ENCODE peak calls at places on chromosomes 1 and 21, in six cellular contexts. One of them, this sample, is unnamed.

GRCh38 chr1:116463730-116464129 is 90.7 kb downstream of the ATP1A1 start:
- ATAC-seq in HepG2: no peak
- ATAC-seq in Panc1: no peak
- ATAC-seq in HCT116: no peak
- ATAC-seq in upper lobe of left lung: no peak
- ATAC-seq in K562: peak; percentile 77
- ATAC-seq in this sample: no peak

GRCh38 chr1:180096584-180097318 is 57.9 kb upstream of the QSOX1 start:
- ATAC-seq in HepG2: no peak
- ATAC-seq in Panc1: no peak
- ATAC-seq in HCT116: no peak
- ATAC-seq in upper lobe of left lung: no peak
- ATAC-seq in K562: no peak
- ATAC-seq in this sample: no peak

GRCh38 chr1:208158640-208159541 is 85.3 kb downstream of the PLXNA2 start:
- ATAC-seq in HepG2: peak; percentile 91
- ATAC-seq in Panc1: no peak
- ATAC-seq in HCT116: no peak
- ATAC-seq in upper lobe of left lung: no peak
- ATAC-seq in K562: no peak
- ATAC-seq in this sample: no peak

GRCh38 chr1:180544050-180544449 is 14.7 kb upstream of the OVAAL start:
- ATAC-seq in HepG2: no peak
- ATAC-seq in Panc1: no peak
- ATAC-seq in HCT116: no peak
- ATAC-seq in upper lobe of left lung: no peak
- ATAC-seq in K562: no peak
- ATAC-seq in this sample: no peak

GRCh38 chr1:84583648-84584047 is 9.4 kb upstream of the CTBS start:
- ATAC-seq in HepG2: peak; percentile 67
- ATAC-seq in Panc1: no peak
- ATAC-seq in HCT116: no peak
- ATAC-seq in upper lobe of left lung: no peak
- ATAC-seq in K562: peak; percentile 31
- ATAC-seq in this sample: no peak

GRCh38 chr1:115300087-115300856 is 37.8 kb downstream of the NGF start:
- ATAC-seq in HepG2: no peak
- ATAC-seq in Panc1: no peak
- ATAC-seq in HCT116: no peak
- ATAC-seq in upper lobe of left lung: no peak
- ATAC-seq in K562: no peak
- ATAC-seq in this sample: no peak

GRCh38 chr21:16308269-16308668 is 578.5 kb downstream of the USP25 start:
- ATAC-seq in HepG2: no peak
- ATAC-seq in Panc1: no peak
- ATAC-seq in HCT116: no peak
- ATAC-seq in upper lobe of left lung: no peak
- ATAC-seq in K562: no peak
- ATAC-seq in this sample: peak; percentile 48

GRCh38 chr1:246159290-246160227 is 347.5 kb downstream of the SMYD3 start:
- ATAC-seq in HepG2: peak; percentile 54
- ATAC-seq in Panc1: no peak
- ATAC-seq in HCT116: no peak
- ATAC-seq in upper lobe of left lung: no peak
- ATAC-seq in K562: peak; percentile 20
- ATAC-seq in this sample: no peak

GRCh38 chr1:58815680-58816071 is 31.8 kb upstream of the JUN start:
- ATAC-seq in HepG2: peak; percentile 76
- ATAC-seq in Panc1: peak; percentile 67
- ATAC-seq in HCT116: peak; percentile 51
- ATAC-seq in upper lobe of left lung: peak; percentile 41
- ATAC-seq in K562: peak; percentile 33
- ATAC-seq in this sample: peak; percentile 27

GRCh38 chr1:9369964-9370788 is 77.5 kb downstream of the SPSB1 start:
- ATAC-seq in HepG2: no peak
- ATAC-seq in Panc1: no peak
- ATAC-seq in HCT116: no peak
- ATAC-seq in upper lobe of left lung: no peak
- ATAC-seq in K562: no peak
- ATAC-seq in this sample: no peak

GRCh38 chr1:174923820-174924219 is 75.9 kb upstream of the CACYBP start:
- ATAC-seq in HepG2: no peak
- ATAC-seq in Panc1: no peak
- ATAC-seq in HCT116: no peak
- ATAC-seq in upper lobe of left lung: no peak
- ATAC-seq in K562: no peak
- ATAC-seq in this sample: no peak

GRCh38 chr1:230970432-230970831 is 8.2 kb downstream of the TTC13 start:
- ATAC-seq in HepG2: no peak
- ATAC-seq in Panc1: no peak
- ATAC-seq in HCT116: no peak
- ATAC-seq in upper lobe of left lung: no peak
- ATAC-seq in K562: no peak
- ATAC-seq in this sample: no peak

GRCh38 chr1:41768538-41768937 is 150.2 kb downstream of the HIVEP3 start:
- ATAC-seq in HepG2: no peak
- ATAC-seq in Panc1: no peak
- ATAC-seq in HCT116: no peak
- ATAC-seq in upper lobe of left lung: peak; percentile 55
- ATAC-seq in K562: no peak
- ATAC-seq in this sample: no peak

GRCh38 chr1:47687618-47687940 is 249.7 kb downstream of the FOXD2 start:
- ATAC-seq in HepG2: no peak
- ATAC-seq in Panc1: no peak
- ATAC-seq in HCT116: no peak
- ATAC-seq in upper lobe of left lung: no peak
- ATAC-seq in K562: no peak
- ATAC-seq in this sample: no peak

GRCh38 chr1:210558302-210558701 is 229.6 kb downstream of the HHAT start:
- ATAC-seq in HepG2: no peak
- ATAC-seq in Panc1: no peak
- ATAC-seq in HCT116: no peak
- ATAC-seq in upper lobe of left lung: no peak
- ATAC-seq in K562: peak; percentile 67
- ATAC-seq in this sample: no peak

GRCh38 chr1:238177960-238178359 is 287.2 kb upstream of the ZP4 start:
- ATAC-seq in HepG2: no peak
- ATAC-seq in Panc1: no peak
- ATAC-seq in HCT116: no peak
- ATAC-seq in upper lobe of left lung: no peak
- ATAC-seq in K562: no peak
- ATAC-seq in this sample: no peak

GRCh38 chr1:64049900-64050540 is 153.4 kb upstream of the UBE2U start:
- ATAC-seq in HepG2: no peak
- ATAC-seq in Panc1: no peak
- ATAC-seq in HCT116: no peak
- ATAC-seq in upper lobe of left lung: no peak
- ATAC-seq in K562: no peak
- ATAC-seq in this sample: no peak

GRCh38 chr21:35138665-35139381 is 89.7 kb upstream of the RUNX1 start:
- ATAC-seq in HepG2: no peak
- ATAC-seq in Panc1: peak; percentile 76
- ATAC-seq in HCT116: peak; percentile 89
- ATAC-seq in upper lobe of left lung: no peak
- ATAC-seq in K562: peak; percentile 77
- ATAC-seq in this sample: no peak

GRCh38 chr21:15775981-15776380 is 46.2 kb downstream of the USP25 start:
- ATAC-seq in HepG2: no peak
- ATAC-seq in Panc1: no peak
- ATAC-seq in HCT116: no peak
- ATAC-seq in upper lobe of left lung: no peak
- ATAC-seq in K562: no peak
- ATAC-seq in this sample: no peak

GRCh38 chr1:203129501-203130231 is 2.1 kb downstream of the ADORA1 start:
- ATAC-seq in HepG2: no peak
- ATAC-seq in Panc1: no peak
- ATAC-seq in HCT116: no peak
- ATAC-seq in upper lobe of left lung: no peak
- ATAC-seq in K562: no peak
- ATAC-seq in this sample: no peak

GRCh38 chr1:8226747-8227146 is 91.2 kb upstream of the SLC45A1 start:
- ATAC-seq in HepG2: peak; percentile 74
- ATAC-seq in Panc1: no peak
- ATAC-seq in HCT116: peak; percentile 38
- ATAC-seq in upper lobe of left lung: peak; percentile 15
- ATAC-seq in K562: no peak
- ATAC-seq in this sample: no peak

GRCh38 chr1:12546771-12547585 is 71.0 kb downstream of the DHRS3 start:
- ATAC-seq in HepG2: no peak
- ATAC-seq in Panc1: no peak
- ATAC-seq in HCT116: no peak
- ATAC-seq in upper lobe of left lung: peak; percentile 44
- ATAC-seq in K562: no peak
- ATAC-seq in this sample: peak; percentile 52

GRCh38 chr1:172845371-172845770 is 186.5 kb downstream of the FASLG start:
- ATAC-seq in HepG2: no peak
- ATAC-seq in Panc1: no peak
- ATAC-seq in HCT116: peak; percentile 59
- ATAC-seq in upper lobe of left lung: no peak
- ATAC-seq in K562: peak; percentile 42
- ATAC-seq in this sample: no peak

GRCh38 chr1:93750946-93751345 is 69.3 kb upstream of the BCAR3 start:
- ATAC-seq in HepG2: peak; percentile 25
- ATAC-seq in Panc1: no peak
- ATAC-seq in HCT116: no peak
- ATAC-seq in upper lobe of left lung: no peak
- ATAC-seq in K562: no peak
- ATAC-seq in this sample: no peak

GRCh38 chr1:107480548-107480947 is 339.7 kb downstream of the NTNG1 start:
- ATAC-seq in HepG2: no peak
- ATAC-seq in Panc1: no peak
- ATAC-seq in HCT116: no peak
- ATAC-seq in upper lobe of left lung: peak; percentile 34
- ATAC-seq in K562: peak; percentile 59
- ATAC-seq in this sample: peak; percentile 39

GRCh38 chr1:55418208-55418607 is 203.0 kb upstream of the USP24 start:
- ATAC-seq in HepG2: no peak
- ATAC-seq in Panc1: no peak
- ATAC-seq in HCT116: no peak
- ATAC-seq in upper lobe of left lung: peak; percentile 34
- ATAC-seq in K562: no peak
- ATAC-seq in this sample: no peak

GRCh38 chr21:44425895-44426662 is 29.2 kb upstream of the LRRC3 start:
- ATAC-seq in HepG2: no peak
- ATAC-seq in Panc1: no peak
- ATAC-seq in HCT116: peak; percentile 46
- ATAC-seq in upper lobe of left lung: no peak
- ATAC-seq in K562: no peak
- ATAC-seq in this sample: no peak

GRCh38 chr21:44427241-44428120 is 27.8 kb upstream of the LRRC3 start:
- ATAC-seq in HepG2: peak; percentile 11
- ATAC-seq in Panc1: no peak
- ATAC-seq in HCT116: no peak
- ATAC-seq in upper lobe of left lung: no peak
- ATAC-seq in K562: no peak
- ATAC-seq in this sample: no peak

GRCh38 chr21:44426663-44427191 is 28.6 kb upstream of the LRRC3 start:
- ATAC-seq in HepG2: peak; percentile 40
- ATAC-seq in Panc1: no peak
- ATAC-seq in HCT116: no peak
- ATAC-seq in upper lobe of left lung: peak; percentile 12
- ATAC-seq in K562: no peak
- ATAC-seq in this sample: no peak

GRCh38 chr21:44429894-44430293 is 25.4 kb upstream of the LRRC3 start:
- ATAC-seq in HepG2: no peak
- ATAC-seq in Panc1: no peak
- ATAC-seq in HCT116: no peak
- ATAC-seq in upper lobe of left lung: no peak
- ATAC-seq in K562: no peak
- ATAC-seq in this sample: no peak

GRCh38 chr21:44428281-44428942 is 26.9 kb upstream of the LRRC3 start:
- ATAC-seq in HepG2: no peak
- ATAC-seq in Panc1: peak; percentile 51
- ATAC-seq in HCT116: peak; percentile 50
- ATAC-seq in upper lobe of left lung: no peak
- ATAC-seq in K562: peak; percentile 90
- ATAC-seq in this sample: no peak
- TF ChIP-seq POLR2AphosphoS5 in HepG2: no peak
- TF ChIP-seq POLR2AphosphoS5 in Panc1: no peak
- TF ChIP-seq POLR2AphosphoS5 in HCT116: peak; percentile 34
- TF ChIP-seq POLR2AphosphoS5 in upper lobe of left lung: no peak
- TF ChIP-seq POLR2AphosphoS5 in K562: no peak
- TF ChIP-seq POLR2AphosphoS5 in this sample: no peak

GRCh38 chr1:6053206-6053546 is 7.5 kb downstream of the KCNAB2 start:
- ATAC-seq in HepG2: no peak
- ATAC-seq in Panc1: no peak
- ATAC-seq in HCT116: no peak
- ATAC-seq in upper lobe of left lung: no peak
- ATAC-seq in K562: no peak
- ATAC-seq in this sample: no peak
- TF ChIP-seq POLR2AphosphoS5 in HepG2: no peak
- TF ChIP-seq POLR2AphosphoS5 in Panc1: no peak
- TF ChIP-seq POLR2AphosphoS5 in HCT116: no peak
- TF ChIP-seq POLR2AphosphoS5 in upper lobe of left lung: no peak
- TF ChIP-seq POLR2AphosphoS5 in K562: no peak
- TF ChIP-seq POLR2AphosphoS5 in this sample: no peak

GRCh38 chr1:32716312-32717126 is 13.9 kb upstream of the SYNC start:
- ATAC-seq in HepG2: peak; percentile 82
- ATAC-seq in Panc1: peak; percentile 67
- ATAC-seq in HCT116: peak; percentile 91
- ATAC-seq in upper lobe of left lung: peak; percentile 56
- ATAC-seq in K562: peak; percentile 96
- ATAC-seq in this sample: peak; percentile 15
- TF ChIP-seq POLR2AphosphoS5 in HepG2: peak; percentile 85
- TF ChIP-seq POLR2AphosphoS5 in Panc1: no peak
- TF ChIP-seq POLR2AphosphoS5 in HCT116: peak; percentile 97
- TF ChIP-seq POLR2AphosphoS5 in upper lobe of left lung: no peak
- TF ChIP-seq POLR2AphosphoS5 in K562: no peak
- TF ChIP-seq POLR2AphosphoS5 in this sample: no peak

DNA sequence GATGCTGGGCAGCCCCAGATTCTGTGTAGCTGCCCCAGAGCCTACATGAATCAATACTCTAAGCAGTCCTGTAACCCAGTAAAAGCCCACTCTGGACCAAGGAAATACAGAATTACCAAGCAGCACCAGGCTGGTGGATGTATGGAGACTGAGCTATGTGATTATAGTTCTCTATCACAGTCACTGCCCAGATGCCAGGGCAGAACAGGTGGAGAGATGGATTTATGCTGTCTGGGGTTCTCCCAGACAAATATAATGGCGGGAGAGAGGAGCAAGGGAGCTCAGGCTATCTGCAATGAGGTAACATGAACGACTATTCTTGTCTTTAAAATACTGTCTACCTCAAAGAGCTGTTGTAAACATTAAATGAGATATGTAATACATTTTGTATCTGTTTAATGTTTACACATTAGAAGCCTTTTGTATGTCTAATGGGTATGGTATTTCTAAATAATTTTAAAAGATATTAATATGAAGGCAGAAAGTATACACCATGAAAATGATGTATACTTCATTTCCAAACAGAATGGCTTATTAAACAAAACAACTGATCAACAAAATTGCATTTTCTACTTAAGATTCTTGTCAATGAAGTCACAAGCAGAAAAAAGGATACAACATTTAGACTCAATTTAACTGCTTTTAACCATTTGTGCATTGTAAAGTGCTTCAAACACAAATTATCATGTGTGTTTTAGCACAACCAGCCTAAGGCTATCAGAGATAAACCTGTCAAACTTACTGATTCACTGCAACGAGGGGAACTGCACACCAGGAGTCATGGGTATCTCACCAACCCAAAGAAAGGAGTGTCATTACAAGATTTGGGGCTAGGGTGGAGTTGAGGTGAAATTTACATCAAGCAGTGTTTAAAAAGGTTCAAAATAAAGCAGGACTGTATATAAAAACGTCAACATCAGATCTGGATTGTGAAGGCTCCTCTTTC is 3.0 kb downstream of the SDE2 start:
- ATAC-seq in HepG2: no peak
- ATAC-seq in Panc1: no peak
- ATAC-seq in HCT116: no peak
- ATAC-seq in upper lobe of left lung: no peak
- ATAC-seq in K562: peak; percentile 51
- ATAC-seq in this sample: no peak
- TF ChIP-seq POLR2AphosphoS5 in HepG2: no peak
- TF ChIP-seq POLR2AphosphoS5 in Panc1: no peak
- TF ChIP-seq POLR2AphosphoS5 in HCT116: no peak
- TF ChIP-seq POLR2AphosphoS5 in upper lobe of left lung: no peak
- TF ChIP-seq POLR2AphosphoS5 in K562: peak; percentile 70
- TF ChIP-seq POLR2AphosphoS5 in this sample: no peak